ENCODE peak calls at places on chromosomes 6 and 20, in seven cellular contexts. A, B, Y, Q, L, X and Z are unnamed samples.

GRCh38 chr20:16243470-16243869 is 329.8 kb downstream of the KIF16B start:
- DNase-seq in A (no peak), B (no peak), Y (no peak), Q (no peak), L (no peak), X (peak; percentile 38), Z (no peak)

GRCh38 chr6:137692308-137692707 is 174.8 kb upstream of the TNFAIP3 start:
- DNase-seq in A (no peak), B (no peak), Y (no peak), Q (no peak), L (no peak), X (no peak), Z (no peak)

GRCh38 chr6:135423649-135424128 is 73.9 kb downstream of the AHI1 start:
- DNase-seq in A (peak; percentile 69), B (peak; percentile 11), Y (no peak), Q (peak; percentile 56), L (no peak), X (peak; percentile 70), Z (peak; percentile 71)

GRCh38 chr6:138397128-138397814 is 6.8 kb upstream of the HEBP2 start:
- DNase-seq in A (peak; percentile 66), B (no peak), Y (no peak), Q (peak; percentile 38), L (no peak), X (no peak), Z (no peak)

GRCh38 chr20:64225828-64226598 is 29.5 kb upstream of the PCMTD2 start:
- DNase-seq in A (no peak), B (no peak), Y (no peak), Q (no peak), L (no peak), X (no peak), Z (no peak)

GRCh38 chr6:16819752-16820151 is 58.5 kb upstream of the ATXN1 start:
- DNase-seq in A (peak; percentile 71), B (no peak), Y (no peak), Q (no peak), L (no peak), X (peak; percentile 32), Z (no peak)

GRCh38 chr6:11961137-11961779 is 50.9 kb upstream of the HIVEP1 start:
- DNase-seq in A (no peak), B (no peak), Y (no peak), Q (no peak), L (no peak), X (no peak), Z (no peak)

GRCh38 chr20:51190783-51191180 is 167.9 kb upstream of the KCNG1 start:
- DNase-seq in A (no peak), B (no peak), Y (no peak), Q (no peak), L (no peak), X (no peak), Z (no peak)

GRCh38 chr20:50350510-50351249 is 159.5 kb upstream of the PTPN1 start:
- DNase-seq in A (no peak), B (no peak), Y (no peak), Q (no peak), L (no peak), X (no peak), Z (no peak)